ENCODE peak calls at places on chromosome 19, in nine cellular contexts. One of them, this sample, is unnamed.

GRCh38 chr19:12665281-12665573 is 1.3 kb downstream of the MAN2B1 start:
- DNase-seq in progenitor cell of endocrine pancreas: no peak
- DNase-seq in mucosa of gallbladder: peak
- DNase-seq in COR-L47: no peak
- DNase-seq in T follicular helper cell: peak
- DNase-seq in nephron progenitor cell: no peak
- DNase-seq in M059J: no peak
- DNase-seq in T-helper 1 cell: no peak
- DNase-seq in stimulated activated CD4-positive, alpha-beta T cell treated with anti-CD3 and anti-CD28 coated beads, Interleukin-1b, Interleukin-23, amount 100 ng/mL, for 24 hours: peak
- DNase-seq in this sample: no peak

GRCh38 chr19:591099-591958 is 1.6 kb downstream of the HCN2 start:
- DNase-seq in T-helper 1 cell: no peak
- DNase-seq in progenitor cell of endocrine pancreas: peak
- DNase-seq in stimulated activated CD4-positive, alpha-beta T cell treated with anti-CD3 and anti-CD28 coated beads, Interleukin-1b, Interleukin-23, amount 100 ng/mL, for 24 hours: no peak
- DNase-seq in M059J: no peak
- DNase-seq in T follicular helper cell: no peak
- DNase-seq in COR-L47: no peak
- DNase-seq in nephron progenitor cell: peak
- DNase-seq in mucosa of gallbladder: no peak
- DNase-seq in this sample: no peak

GRCh38 chr19:21704320-21704719 is 63.1 kb downstream of the ZNF100 start:
- DNase-seq in COR-L47: no peak
- DNase-seq in M059J: no peak
- DNase-seq in nephron progenitor cell: no peak
- DNase-seq in mucosa of gallbladder: no peak
- DNase-seq in T-helper 1 cell: no peak
- DNase-seq in progenitor cell of endocrine pancreas: no peak
- DNase-seq in stimulated activated CD4-positive, alpha-beta T cell treated with anti-CD3 and anti-CD28 coated beads, Interleukin-1b, Interleukin-23, amount 100 ng/mL, for 24 hours: no peak
- DNase-seq in T follicular helper cell: no peak
- DNase-seq in this sample: no peak

GRCh38 chr19:1026189-1027019 is at the start of gene CNN2:
- DNase-seq in T-helper 1 cell: peak
- DNase-seq in stimulated activated CD4-positive, alpha-beta T cell treated with anti-CD3 and anti-CD28 coated beads, Interleukin-1b, Interleukin-23, amount 100 ng/mL, for 24 hours: peak
- DNase-seq in progenitor cell of endocrine pancreas: peak
- DNase-seq in nephron progenitor cell: peak
- DNase-seq in M059J: peak
- DNase-seq in COR-L47: no peak
- DNase-seq in T follicular helper cell: peak
- DNase-seq in mucosa of gallbladder: peak
- DNase-seq in this sample: peak

GRCh38 chr19:49939721-49940481 is 10.6 kb upstream of the NUP62 start:
- DNase-seq in COR-L47: no peak
- DNase-seq in mucosa of gallbladder: no peak
- DNase-seq in progenitor cell of endocrine pancreas: no peak
- DNase-seq in M059J: no peak
- DNase-seq in nephron progenitor cell: no peak
- DNase-seq in stimulated activated CD4-positive, alpha-beta T cell treated with anti-CD3 and anti-CD28 coated beads, Interleukin-1b, Interleukin-23, amount 100 ng/mL, for 24 hours: no peak
- DNase-seq in T-helper 1 cell: no peak
- DNase-seq in T follicular helper cell: no peak
- DNase-seq in this sample: no peak

GRCh38 chr19:18385359-18385674 is 641 bp upstream of the GDF15 start:
- DNase-seq in mucosa of gallbladder: no peak
- DNase-seq in M059J: no peak
- DNase-seq in T follicular helper cell: no peak
- DNase-seq in nephron progenitor cell: no peak
- DNase-seq in T-helper 1 cell: no peak
- DNase-seq in stimulated activated CD4-positive, alpha-beta T cell treated with anti-CD3 and anti-CD28 coated beads, Interleukin-1b, Interleukin-23, amount 100 ng/mL, for 24 hours: no peak
- DNase-seq in COR-L47: no peak
- DNase-seq in progenitor cell of endocrine pancreas: no peak
- DNase-seq in this sample: no peak

GRCh38 chr19:15417699-15418098 is 1.1 kb downstream of the AKAP8L start:
- DNase-seq in COR-L47: peak
- DNase-seq in nephron progenitor cell: peak
- DNase-seq in M059J: peak
- DNase-seq in T follicular helper cell: no peak
- DNase-seq in progenitor cell of endocrine pancreas: no peak
- DNase-seq in T-helper 1 cell: no peak
- DNase-seq in stimulated activated CD4-positive, alpha-beta T cell treated with anti-CD3 and anti-CD28 coated beads, Interleukin-1b, Interleukin-23, amount 100 ng/mL, for 24 hours: no peak
- DNase-seq in mucosa of gallbladder: no peak
- DNase-seq in this sample: no peak

GRCh38 chr19:54096642-54097106 is 3.9 kb downstream of the OSCAR start:
- DNase-seq in COR-L47: no peak
- DNase-seq in progenitor cell of endocrine pancreas: no peak
- DNase-seq in T follicular helper cell: no peak
- DNase-seq in stimulated activated CD4-positive, alpha-beta T cell treated with anti-CD3 and anti-CD28 coated beads, Interleukin-1b, Interleukin-23, amount 100 ng/mL, for 24 hours: no peak
- DNase-seq in M059J: peak
- DNase-seq in nephron progenitor cell: no peak
- DNase-seq in mucosa of gallbladder: peak
- DNase-seq in T-helper 1 cell: no peak
- DNase-seq in this sample: no peak

GRCh38 chr19:46487802-46488445 is 7.7 kb downstream of the PNMA8B start:
- DNase-seq in COR-L47: peak
- DNase-seq in T-helper 1 cell: peak
- DNase-seq in mucosa of gallbladder: peak
- DNase-seq in stimulated activated CD4-positive, alpha-beta T cell treated with anti-CD3 and anti-CD28 coated beads, Interleukin-1b, Interleukin-23, amount 100 ng/mL, for 24 hours: peak
- DNase-seq in M059J: peak
- DNase-seq in progenitor cell of endocrine pancreas: peak
- DNase-seq in nephron progenitor cell: peak
- DNase-seq in T follicular helper cell: peak
- DNase-seq in this sample: peak

GRCh38 chr19:5326545-5326944 is 14.1 kb downstream of the PTPRS start:
- DNase-seq in mucosa of gallbladder: no peak
- DNase-seq in M059J: no peak
- DNase-seq in COR-L47: no peak
- DNase-seq in nephron progenitor cell: no peak
- DNase-seq in T-helper 1 cell: no peak
- DNase-seq in stimulated activated CD4-positive, alpha-beta T cell treated with anti-CD3 and anti-CD28 coated beads, Interleukin-1b, Interleukin-23, amount 100 ng/mL, for 24 hours: no peak
- DNase-seq in T follicular helper cell: no peak
- DNase-seq in progenitor cell of endocrine pancreas: no peak
- DNase-seq in this sample: no peak

GRCh38 chr19:8306235-8307054 is 1.7 kb downstream of the CD320 start:
- DNase-seq in T-helper 1 cell: no peak
- DNase-seq in mucosa of gallbladder: peak
- DNase-seq in stimulated activated CD4-positive, alpha-beta T cell treated with anti-CD3 and anti-CD28 coated beads, Interleukin-1b, Interleukin-23, amount 100 ng/mL, for 24 hours: no peak
- DNase-seq in progenitor cell of endocrine pancreas: peak
- DNase-seq in COR-L47: no peak
- DNase-seq in M059J: no peak
- DNase-seq in T follicular helper cell: no peak
- DNase-seq in nephron progenitor cell: no peak
- DNase-seq in this sample: no peak

GRCh38 chr19:51127755-51128154 is 3.0 kb downstream of the SIGLEC9 start:
- DNase-seq in mucosa of gallbladder: no peak
- DNase-seq in stimulated activated CD4-positive, alpha-beta T cell treated with anti-CD3 and anti-CD28 coated beads, Interleukin-1b, Interleukin-23, amount 100 ng/mL, for 24 hours: no peak
- DNase-seq in progenitor cell of endocrine pancreas: no peak
- DNase-seq in M059J: no peak
- DNase-seq in T-helper 1 cell: no peak
- DNase-seq in T follicular helper cell: no peak
- DNase-seq in nephron progenitor cell: no peak
- DNase-seq in COR-L47: no peak
- DNase-seq in this sample: no peak

GRCh38 chr19:13022111-13022858 is 27.0 kb downstream of the NFIX start:
- DNase-seq in COR-L47: peak
- DNase-seq in T follicular helper cell: no peak
- DNase-seq in M059J: peak
- DNase-seq in stimulated activated CD4-positive, alpha-beta T cell treated with anti-CD3 and anti-CD28 coated beads, Interleukin-1b, Interleukin-23, amount 100 ng/mL, for 24 hours: no peak
- DNase-seq in progenitor cell of endocrine pancreas: no peak
- DNase-seq in T-helper 1 cell: no peak
- DNase-seq in mucosa of gallbladder: no peak
- DNase-seq in nephron progenitor cell: no peak
- DNase-seq in this sample: no peak

GRCh38 chr19:43747557-43748204 is 7.1 kb downstream of the SMG9 start:
- DNase-seq in nephron progenitor cell: no peak
- DNase-seq in M059J: no peak
- DNase-seq in T follicular helper cell: no peak
- DNase-seq in mucosa of gallbladder: no peak
- DNase-seq in T-helper 1 cell: no peak
- DNase-seq in progenitor cell of endocrine pancreas: no peak
- DNase-seq in stimulated activated CD4-positive, alpha-beta T cell treated with anti-CD3 and anti-CD28 coated beads, Interleukin-1b, Interleukin-23, amount 100 ng/mL, for 24 hours: no peak
- DNase-seq in COR-L47: no peak
- DNase-seq in this sample: no peak

GRCh38 chr19:54232552-54232934 is 9.7 kb upstream of the LILRB3 start:
- DNase-seq in nephron progenitor cell: no peak
- DNase-seq in mucosa of gallbladder: no peak
- DNase-seq in T follicular helper cell: no peak
- DNase-seq in M059J: no peak
- DNase-seq in T-helper 1 cell: no peak
- DNase-seq in progenitor cell of endocrine pancreas: no peak
- DNase-seq in COR-L47: no peak
- DNase-seq in stimulated activated CD4-positive, alpha-beta T cell treated with anti-CD3 and anti-CD28 coated beads, Interleukin-1b, Interleukin-23, amount 100 ng/mL, for 24 hours: no peak
- DNase-seq in this sample: no peak

GRCh38 chr19:33728141-33728540 is 68.5 kb upstream of the KCTD15 start:
- DNase-seq in T-helper 1 cell: no peak
- DNase-seq in stimulated activated CD4-positive, alpha-beta T cell treated with anti-CD3 and anti-CD28 coated beads, Interleukin-1b, Interleukin-23, amount 100 ng/mL, for 24 hours: no peak
- DNase-seq in mucosa of gallbladder: no peak
- DNase-seq in progenitor cell of endocrine pancreas: no peak
- DNase-seq in nephron progenitor cell: no peak
- DNase-seq in COR-L47: no peak
- DNase-seq in M059J: no peak
- DNase-seq in T follicular helper cell: no peak
- DNase-seq in this sample: no peak

GRCh38 chr19:15897026-15897737 is 692 bp downstream of the CYP4F2 start:
- DNase-seq in progenitor cell of endocrine pancreas: no peak
- DNase-seq in M059J: no peak
- DNase-seq in T-helper 1 cell: no peak
- DNase-seq in T follicular helper cell: no peak
- DNase-seq in nephron progenitor cell: no peak
- DNase-seq in stimulated activated CD4-positive, alpha-beta T cell treated with anti-CD3 and anti-CD28 coated beads, Interleukin-1b, Interleukin-23, amount 100 ng/mL, for 24 hours: no peak
- DNase-seq in COR-L47: no peak
- DNase-seq in mucosa of gallbladder: no peak
- DNase-seq in this sample: no peak

GRCh38 chr19:19417618-19418270 is 12.3 kb downstream of the GATAD2A start:
- DNase-seq in T-helper 1 cell: no peak
- DNase-seq in mucosa of gallbladder: no peak
- DNase-seq in progenitor cell of endocrine pancreas: no peak
- DNase-seq in nephron progenitor cell: no peak
- DNase-seq in T follicular helper cell: no peak
- DNase-seq in M059J: no peak
- DNase-seq in stimulated activated CD4-positive, alpha-beta T cell treated with anti-CD3 and anti-CD28 coated beads, Interleukin-1b, Interleukin-23, amount 100 ng/mL, for 24 hours: no peak
- DNase-seq in COR-L47: no peak
- DNase-seq in this sample: no peak

GRCh38 chr19:8897106-8897505 is 64.9 kb downstream of the MBD3L1 start:
- DNase-seq in T-helper 1 cell: no peak
- DNase-seq in M059J: peak
- DNase-seq in mucosa of gallbladder: no peak
- DNase-seq in T follicular helper cell: no peak
- DNase-seq in COR-L47: no peak
- DNase-seq in nephron progenitor cell: no peak
- DNase-seq in stimulated activated CD4-positive, alpha-beta T cell treated with anti-CD3 and anti-CD28 coated beads, Interleukin-1b, Interleukin-23, amount 100 ng/mL, for 24 hours: no peak
- DNase-seq in progenitor cell of endocrine pancreas: no peak
- DNase-seq in this sample: no peak

GRCh38 chr19:40363128-40363527 is 14.6 kb downstream of the PLD3 start:
- DNase-seq in nephron progenitor cell: no peak
- DNase-seq in progenitor cell of endocrine pancreas: no peak
- DNase-seq in COR-L47: no peak
- DNase-seq in M059J: peak
- DNase-seq in stimulated activated CD4-positive, alpha-beta T cell treated with anti-CD3 and anti-CD28 coated beads, Interleukin-1b, Interleukin-23, amount 100 ng/mL, for 24 hours: no peak
- DNase-seq in T-helper 1 cell: no peak
- DNase-seq in T follicular helper cell: no peak
- DNase-seq in mucosa of gallbladder: no peak
- DNase-seq in this sample: no peak

GRCh38 chr19:43790587-43790986 is 9.8 kb upstream of the KCNN4 start:
- DNase-seq in T-helper 1 cell: no peak
- DNase-seq in mucosa of gallbladder: no peak
- DNase-seq in M059J: no peak
- DNase-seq in progenitor cell of endocrine pancreas: no peak
- DNase-seq in T follicular helper cell: no peak
- DNase-seq in stimulated activated CD4-positive, alpha-beta T cell treated with anti-CD3 and anti-CD28 coated beads, Interleukin-1b, Interleukin-23, amount 100 ng/mL, for 24 hours: no peak
- DNase-seq in COR-L47: no peak
- DNase-seq in nephron progenitor cell: no peak
- DNase-seq in this sample: no peak

GRCh38 chr19:47430041-47430802 is 10.9 kb upstream of the MEIS3 start:
- DNase-seq in M059J: peak
- DNase-seq in T follicular helper cell: no peak
- DNase-seq in COR-L47: no peak
- DNase-seq in mucosa of gallbladder: peak
- DNase-seq in stimulated activated CD4-positive, alpha-beta T cell treated with anti-CD3 and anti-CD28 coated beads, Interleukin-1b, Interleukin-23, amount 100 ng/mL, for 24 hours: no peak
- DNase-seq in T-helper 1 cell: no peak
- DNase-seq in nephron progenitor cell: peak
- DNase-seq in progenitor cell of endocrine pancreas: peak
- DNase-seq in this sample: no peak

GRCh38 chr19:56098731-56099577 is 22.1 kb downstream of the ZNF787 start:
- DNase-seq in T follicular helper cell: no peak
- DNase-seq in progenitor cell of endocrine pancreas: no peak
- DNase-seq in M059J: no peak
- DNase-seq in stimulated activated CD4-positive, alpha-beta T cell treated with anti-CD3 and anti-CD28 coated beads, Interleukin-1b, Interleukin-23, amount 100 ng/mL, for 24 hours: no peak
- DNase-seq in mucosa of gallbladder: no peak
- DNase-seq in T-helper 1 cell: no peak
- DNase-seq in COR-L47: no peak
- DNase-seq in nephron progenitor cell: no peak
- DNase-seq in this sample: no peak

GRCh38 chr19:31616031-31616430 is 266.8 kb upstream of the TSHZ3 start:
- DNase-seq in stimulated activated CD4-positive, alpha-beta T cell treated with anti-CD3 and anti-CD28 coated beads, Interleukin-1b, Interleukin-23, amount 100 ng/mL, for 24 hours: no peak
- DNase-seq in T-helper 1 cell: no peak
- DNase-seq in mucosa of gallbladder: no peak
- DNase-seq in progenitor cell of endocrine pancreas: no peak
- DNase-seq in nephron progenitor cell: no peak
- DNase-seq in T follicular helper cell: no peak
- DNase-seq in COR-L47: no peak
- DNase-seq in M059J: no peak
- DNase-seq in this sample: no peak

GRCh38 chr19:4130635-4131438 is 6.9 kb upstream of the MAP2K2 start:
- DNase-seq in COR-L47: no peak
- DNase-seq in progenitor cell of endocrine pancreas: no peak
- DNase-seq in T follicular helper cell: no peak
- DNase-seq in nephron progenitor cell: no peak
- DNase-seq in stimulated activated CD4-positive, alpha-beta T cell treated with anti-CD3 and anti-CD28 coated beads, Interleukin-1b, Interleukin-23, amount 100 ng/mL, for 24 hours: no peak
- DNase-seq in mucosa of gallbladder: no peak
- DNase-seq in M059J: peak
- DNase-seq in T-helper 1 cell: no peak
- DNase-seq in this sample: no peak

GRCh38 chr19:5003781-5004180 is 34.9 kb downstream of the KDM4B start:
- DNase-seq in nephron progenitor cell: no peak
- DNase-seq in T follicular helper cell: no peak
- DNase-seq in M059J: no peak
- DNase-seq in progenitor cell of endocrine pancreas: no peak
- DNase-seq in T-helper 1 cell: no peak
- DNase-seq in stimulated activated CD4-positive, alpha-beta T cell treated with anti-CD3 and anti-CD28 coated beads, Interleukin-1b, Interleukin-23, amount 100 ng/mL, for 24 hours: no peak
- DNase-seq in mucosa of gallbladder: no peak
- DNase-seq in COR-L47: no peak
- DNase-seq in this sample: no peak

GRCh38 chr19:2777952-2778683 is 5.0 kb downstream of the SGTA start:
- DNase-seq in nephron progenitor cell: no peak
- DNase-seq in stimulated activated CD4-positive, alpha-beta T cell treated with anti-CD3 and anti-CD28 coated beads, Interleukin-1b, Interleukin-23, amount 100 ng/mL, for 24 hours: no peak
- DNase-seq in progenitor cell of endocrine pancreas: no peak
- DNase-seq in mucosa of gallbladder: no peak
- DNase-seq in COR-L47: no peak
- DNase-seq in M059J: no peak
- DNase-seq in T follicular helper cell: no peak
- DNase-seq in T-helper 1 cell: no peak
- DNase-seq in this sample: no peak

GRCh38 chr19:19649159-19649558 is 5.7 kb upstream of the GMIP start:
- DNase-seq in progenitor cell of endocrine pancreas: no peak
- DNase-seq in T follicular helper cell: no peak
- DNase-seq in nephron progenitor cell: no peak
- DNase-seq in mucosa of gallbladder: no peak
- DNase-seq in T-helper 1 cell: no peak
- DNase-seq in stimulated activated CD4-positive, alpha-beta T cell treated with anti-CD3 and anti-CD28 coated beads, Interleukin-1b, Interleukin-23, amount 100 ng/mL, for 24 hours: no peak
- DNase-seq in COR-L47: no peak
- DNase-seq in M059J: no peak
- DNase-seq in this sample: no peak

GRCh38 chr19:38742906-38743305 is 1.4 kb downstream of the CAPN12 start:
- DNase-seq in nephron progenitor cell: no peak
- DNase-seq in T follicular helper cell: no peak
- DNase-seq in T-helper 1 cell: no peak
- DNase-seq in mucosa of gallbladder: no peak
- DNase-seq in COR-L47: no peak
- DNase-seq in M059J: no peak
- DNase-seq in progenitor cell of endocrine pancreas: no peak
- DNase-seq in stimulated activated CD4-positive, alpha-beta T cell treated with anti-CD3 and anti-CD28 coated beads, Interleukin-1b, Interleukin-23, amount 100 ng/mL, for 24 hours: no peak
- DNase-seq in this sample: no peak

This sample was measured in cerebellar cortex.